ENCODE peak calls at places on chromosomes 1 and 21, in seven cellular contexts. S, B, W, E, U, K and Z are unnamed samples.

GRCh38 chr1:75614455-75615379 is 3.8 kb upstream of the SLC44A5 start:
- DNase-seq in W (peak; percentile 16), U (peak; percentile 14), K (peak; percentile 60), B (peak; percentile 41), S (peak; percentile 15), E (peak; percentile 63), Z (no peak)

GRCh38 chr1:198749279-198749678 is 110.4 kb downstream of the PTPRC start:
- DNase-seq in K (no peak), U (no peak), W (peak; percentile 60), E (no peak), B (no peak), S (no peak), Z (no peak)

GRCh38 chr1:75520862-75521261 is 90.1 kb downstream of the SLC44A5 start:
- DNase-seq in S (no peak), U (no peak), E (no peak), K (no peak), B (no peak), W (no peak), Z (no peak)

GRCh38 chr1:99326215-99326949 is 62.1 kb downstream of the PLPPR4 start:
- DNase-seq in E (no peak), K (peak; percentile 15), S (no peak), B (no peak), W (peak; percentile 3), U (no peak), Z (no peak)

GRCh38 chr1:230877139-230877923 is 9.0 kb upstream of the C1orf198 start:
- DNase-seq in E (no peak), U (no peak), W (peak; percentile 89), B (no peak), S (no peak), K (no peak), Z (peak; percentile 36)

GRCh38 chr21:24210130-24210529 is 1397.2 kb downstream of the MRPL39 start:
- DNase-seq in S (no peak), U (no peak), W (no peak), K (no peak), B (no peak), E (no peak), Z (no peak)

GRCh38 chr1:22133247-22133927 is 9.5 kb downstream of the WNT4 start:
- DNase-seq in W (no peak), S (no peak), E (no peak), K (no peak), U (no peak), B (no peak), Z (no peak)

GRCh38 chr1:30976143-30976542 is 67.6 kb upstream of the SDC3 start:
- DNase-seq in S (no peak), U (no peak), K (no peak), B (no peak), E (no peak), W (peak; percentile 44), Z (no peak)

GRCh38 chr1:25020173-25020840 is 90.2 kb upstream of the RUNX3 start:
- DNase-seq in E (no peak), B (no peak), W (no peak), S (no peak), U (no peak), K (no peak), Z (no peak)

GRCh38 chr21:46159390-46159789 is 4.0 kb upstream of the FTCD start:
- DNase-seq in S (no peak), K (no peak), U (no peak), E (peak; percentile 8), B (no peak), W (no peak), Z (no peak)

DNA sequence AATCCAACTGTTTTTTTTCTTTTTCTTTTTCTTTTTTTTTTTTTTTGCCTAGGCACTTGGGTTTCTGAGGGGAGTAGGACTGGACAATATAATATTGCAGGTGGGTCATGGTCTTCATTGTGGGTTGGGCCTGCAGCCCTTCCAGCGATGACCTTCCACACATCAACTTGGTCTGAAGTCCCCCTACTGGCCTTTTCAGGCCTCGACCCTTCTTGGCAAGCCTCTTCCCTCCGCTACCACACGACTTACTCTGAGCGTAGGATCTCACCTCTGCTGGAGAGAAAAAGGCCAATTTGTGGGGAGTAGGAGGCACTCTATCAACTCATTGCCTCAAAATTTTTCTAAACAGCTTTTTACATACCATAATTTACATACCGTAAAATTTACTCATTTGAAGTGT is 51.1 kb upstream of the GRIK3 start:
- DNase-seq in S (no peak), E (no peak), K (peak; percentile 22), B (no peak), W (no peak), U (no peak), Z (no peak)
- TF ChIP-seq CTCF in S (no peak), E (no peak), K (peak; percentile 48), B (no peak), W (no peak), U (no peak), Z (no peak)

DNA sequence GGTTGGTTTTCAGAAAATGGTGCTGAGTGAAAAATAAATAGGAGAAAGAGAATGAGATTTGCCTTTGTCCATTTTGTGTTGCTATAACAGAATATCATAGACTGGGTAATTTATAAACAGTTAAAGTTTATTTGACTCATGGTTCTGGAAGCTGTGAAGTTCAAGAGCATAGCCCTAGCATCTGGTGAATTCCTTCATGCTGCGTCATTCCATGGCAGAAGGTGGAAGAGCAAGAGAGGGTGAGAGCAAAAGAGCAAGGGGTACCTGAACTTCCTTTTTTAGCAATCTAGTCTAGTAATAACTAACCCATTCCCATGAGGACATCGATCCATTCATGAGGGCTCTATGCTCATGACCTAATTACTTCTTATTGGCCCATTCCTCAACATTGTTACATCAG is 209.1 kb upstream of the ZP4 start:
- DNase-seq in K (no peak), B (no peak), E (no peak), U (no peak), W (no peak), S (no peak), Z (no peak)
- H3K4me3 ChIP-seq in K (no peak overlapping the region), B (no peak overlapping the region), E (no peak overlapping the region), U (no peak overlapping the region), W (no peak overlapping the region), S (no peak overlapping the region), Z (no peak overlapping the region)

DNA sequence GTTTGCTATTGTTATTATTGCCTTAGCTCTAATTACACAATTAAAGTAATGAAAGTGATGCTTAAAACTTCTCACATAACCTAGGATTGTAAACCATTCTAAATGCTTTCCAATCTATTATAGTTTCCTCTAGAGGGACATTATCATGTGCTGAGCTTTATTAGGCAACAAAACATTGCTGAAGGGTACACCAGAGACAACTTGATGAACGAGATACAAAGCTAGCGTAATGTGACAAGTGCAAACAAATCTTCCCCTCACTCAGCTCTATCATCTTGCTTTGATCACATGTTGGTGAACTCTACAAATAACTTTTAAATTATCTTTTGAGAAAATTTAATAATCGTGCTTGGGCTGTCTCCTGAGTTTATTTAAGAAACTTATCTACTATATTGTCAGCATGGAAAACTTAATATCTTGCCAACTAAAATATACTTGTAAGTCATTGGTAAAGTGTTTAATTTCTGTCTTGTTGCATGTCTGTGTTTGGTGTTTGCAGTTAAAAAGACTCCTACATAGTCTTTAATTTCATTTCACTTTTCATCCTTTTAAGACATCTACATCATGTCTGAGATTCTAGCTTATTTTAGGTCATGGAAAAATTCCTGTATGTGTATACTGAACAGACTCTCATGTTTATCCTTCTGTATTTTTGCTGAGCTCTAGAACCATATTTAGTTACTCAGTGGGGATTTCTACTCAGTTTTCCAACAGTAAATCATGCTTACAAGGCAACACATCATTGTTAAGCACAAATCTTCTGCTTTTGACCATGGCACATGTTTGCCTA is 104.2 kb upstream of the ADAMTS5 start:
- DNase-seq in S (no peak), E (no peak), B (no peak), U (no peak), W (no peak), K (no peak), Z (no peak)
- TF ChIP-seq CTCF in S (no peak), E (no peak), B (no peak), U (no peak), W (no peak), K (no peak), Z (no peak)

GRCh38 chr1:150508982-150509381 is 1.1 kb downstream of the ECM1 start:
- DNase-seq in S (no peak), U (no peak), K (no peak), W (no peak), B (no peak), E (no peak), Z (no peak)

GRCh38 chr1:150505431-150505830 is 2.5 kb upstream of the ECM1 start:
- DNase-seq in U (no peak), E (no peak), W (no peak), B (no peak), K (no peak), S (no peak), Z (no peak)

GRCh38 chr1:150511985-150512660 is 3.4 kb upstream of the FALEC start:
- DNase-seq in S (no peak), E (no peak), K (no peak), B (no peak), W (no peak), U (no peak), Z (no peak)

GRCh38 chr1:150511551-150511950 is 3.6 kb downstream of the ECM1 start:
- DNase-seq in U (no peak), B (no peak), E (peak; percentile 59), W (no peak), K (no peak), S (no peak), Z (no peak)

GRCh38 chr1:150507912-150508864 is at the start of gene ECM1:
- DNase-seq in E (no peak), S (peak; percentile 46), W (peak; percentile 79), K (peak; percentile 35), B (peak; percentile 72), U (peak; percentile 61), Z (peak; percentile 46)
- H3K4me3 ChIP-seq in E (no peak within 1 kb of the TSS), S (no peak within 1 kb of the TSS), W (peak within 1 kb of the TSS; percentile 34), K (no peak within 1 kb of the TSS), B (peak within 1 kb of the TSS; percentile 47), U (peak within 1 kb of the TSS; percentile 59), Z (peak within 1 kb of the TSS; percentile 70)

DNA sequence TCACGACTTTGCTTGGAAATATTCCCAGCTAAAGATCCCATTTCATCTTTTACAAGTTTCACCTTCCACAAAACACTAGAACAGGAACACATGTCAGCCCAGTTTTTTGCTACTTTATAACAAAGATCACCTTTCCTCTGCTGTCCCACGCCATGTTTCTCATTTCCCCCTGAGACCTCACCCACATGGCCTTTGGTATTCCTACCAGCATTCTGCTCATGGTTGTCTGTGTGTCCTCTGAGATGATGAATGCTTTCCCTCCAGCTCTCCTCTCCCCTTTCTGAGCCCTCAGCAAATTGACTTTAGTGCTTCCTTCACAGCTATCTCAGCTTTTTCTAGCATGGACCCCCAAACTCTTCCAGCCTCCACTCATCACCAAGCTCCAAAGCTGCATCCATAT is 32.3 kb upstream of the ABCG1 start:
- DNase-seq in W (no peak), B (no peak), K (no peak), E (no peak), S (no peak), U (no peak), Z (no peak)
- TF ChIP-seq CTCF in W (no peak), B (no peak), K (no peak), E (no peak), S (no peak), U (no peak), Z (no peak)

GRCh38 chr1:98086796-98087195 is 166.0 kb upstream of the DPYD start:
- DNase-seq in U (no peak), W (peak; percentile 94), S (no peak), E (no peak), K (no peak), B (no peak), Z (peak; percentile 92)
- H3K4me3 ChIP-seq in U (no peak overlapping the region), W (no peak overlapping the region), S (no peak overlapping the region), E (no peak overlapping the region), K (no peak overlapping the region), B (no peak overlapping the region), Z (peak overlapping the region; percentile 10)

GRCh38 chr1:18322353-18323032 is 158.2 kb upstream of the KLHDC7A start:
- DNase-seq in W (no peak), U (no peak), S (no peak), K (peak; percentile 21), B (no peak), E (no peak), Z (no peak)
- TF ChIP-seq CTCF in W (no peak), U (peak; percentile 15), S (no peak), K (peak; percentile 33), B (no peak), E (no peak), Z (no peak)